ENCODE peak calls at places on chromosomes 1 and 21, in nine cellular contexts. U is sigmoid colon, W is IMR-90, C is cardiac muscle cell, L is PC-9, S is heart left ventricle, A is PC-3, X is DND-41, M is HCT116. K is an unnamed sample. For H3K9me3, the result is how much of the 10 kb centered on the place peaks cover.

GRCh38 chr1:115429884-115430283 is 91.8 kb upstream of the NGF start:
- DNase-seq in L (no peak), A (peak), X (no peak), M (no peak), S (no peak), U (no peak), C (no peak), W (peak), K (no peak)

GRCh38 chr1:222618880-222619321 is 1.0 kb downstream of the MIA3 start:
- DNase-seq in U (peak), S (no peak), A (peak), W (peak), X (peak), C (peak), M (no peak), L (no peak), K (no peak)

GRCh38 chr21:25396135-25396711 is 211.1 kb downstream of the MRPL39 start:
- DNase-seq in M (no peak), L (no peak), C (no peak), S (no peak), W (no peak), U (no peak), X (no peak), A (no peak), K (no peak)

GRCh38 chr1:183061194-183061593 is 38.0 kb downstream of the LAMC1 start:
- DNase-seq in M (no peak), L (no peak), S (no peak), X (no peak), U (no peak), W (no peak), C (no peak), A (no peak), K (no peak)

GRCh38 chr1:58964880-58965279 is 181.0 kb upstream of the JUN start:
- DNase-seq in X (no peak), U (no peak), A (no peak), S (no peak), L (no peak), M (no peak), W (peak), C (no peak), K (no peak)

GRCh38 chr21:35273331-35273730 is 224.2 kb upstream of the RUNX1 start:
- DNase-seq in X (no peak), U (no peak), W (no peak), A (peak), L (peak), M (no peak), C (no peak), S (no peak), K (no peak)

GRCh38 chr1:183800449-183800848 is 4.5 kb upstream of the RGL1 start:
- DNase-seq in A (no peak), W (no peak), X (no peak), S (no peak), U (no peak), C (no peak), M (no peak), L (peak), K (no peak)

GRCh38 chr1:64019818-64020217 is 183.6 kb upstream of the UBE2U start:
- DNase-seq in L (no peak), C (peak), U (peak), M (no peak), W (peak), A (no peak), S (no peak), X (no peak), K (no peak)

GRCh38 chr1:163709636-163710035 is 387.9 kb downstream of the NUF2 start:
- DNase-seq in A (peak), W (no peak), M (no peak), U (no peak), X (no peak), C (no peak), L (no peak), S (no peak), K (no peak)

GRCh38 chr1:160219062-160219929 is 14.1 kb downstream of the PEA15 start:
- DNase-seq in U (peak), M (peak), X (no peak), A (peak), C (peak), W (peak), S (peak), L (no peak), K (peak)

GRCh38 chr1:30764396-30764795 is 6.8 kb upstream of the LAPTM5 start:
- DNase-seq in X (no peak), C (no peak), W (no peak), U (no peak), S (no peak), L (no peak), A (no peak), M (no peak), K (no peak)

GRCh38 chr1:31152181-31152768 is 86.8 kb upstream of the PUM1 start:
- DNase-seq in C (no peak), W (peak), U (no peak), M (no peak), S (no peak), A (peak), X (peak), L (peak), K (peak)

GRCh38 chr1:218537131-218537904 is 192.2 kb downstream of the TGFB2 start:
- DNase-seq in C (no peak), M (no peak), X (no peak), W (peak), U (no peak), S (no peak), A (peak), L (peak), K (peak)

GRCh38 chr1:35564037-35564883 is 6.7 kb downstream of the NCDN start:
- DNase-seq in M (peak), S (peak), X (peak), U (peak), L (peak), W (peak), A (peak), C (peak), K (no peak)

GRCh38 chr1:41724248-41724647 is 194.5 kb downstream of the HIVEP3 start:
- DNase-seq in U (no peak), X (no peak), S (no peak), M (no peak), W (peak), L (no peak), C (no peak), A (no peak), K (no peak)

GRCh38 chr1:185720633-185721272 is 13.4 kb upstream of the HMCN1 start:
- DNase-seq in C (peak), X (no peak), S (no peak), U (no peak), M (peak), W (peak), L (peak), A (peak), K (no peak)

GRCh38 chr1:224054012-224054411 is 59.9 kb upstream of the FBXO28 start:
- DNase-seq in L (no peak), M (no peak), W (no peak), C (no peak), X (no peak), S (no peak), A (no peak), U (no peak), K (no peak)

GRCh38 chr1:183279835-183280234 is 93.8 kb downstream of the LAMC2 start:
- DNase-seq in S (no peak), M (no peak), W (peak), L (peak), X (no peak), C (no peak), A (peak), U (no peak), K (no peak)

GRCh38 chr1:177185209-177185608 is 14.5 kb downstream of the BRINP2 start:
- DNase-seq in M (peak), A (peak), X (no peak), S (no peak), C (no peak), U (no peak), L (no peak), W (peak), K (no peak)

GRCh38 chr1:226046240-226046639 is 16.3 kb upstream of the H3-3A start:
- DNase-seq in M (no peak), U (no peak), X (no peak), L (no peak), W (peak), S (no peak), A (peak), C (no peak), K (no peak)

GRCh38 chr1:236501093-236501492 is 22.7 kb upstream of the LGALS8 start:
- DNase-seq in X (no peak), U (no peak), M (no peak), L (no peak), C (no peak), W (no peak), S (no peak), A (no peak), K (no peak)

DNA sequence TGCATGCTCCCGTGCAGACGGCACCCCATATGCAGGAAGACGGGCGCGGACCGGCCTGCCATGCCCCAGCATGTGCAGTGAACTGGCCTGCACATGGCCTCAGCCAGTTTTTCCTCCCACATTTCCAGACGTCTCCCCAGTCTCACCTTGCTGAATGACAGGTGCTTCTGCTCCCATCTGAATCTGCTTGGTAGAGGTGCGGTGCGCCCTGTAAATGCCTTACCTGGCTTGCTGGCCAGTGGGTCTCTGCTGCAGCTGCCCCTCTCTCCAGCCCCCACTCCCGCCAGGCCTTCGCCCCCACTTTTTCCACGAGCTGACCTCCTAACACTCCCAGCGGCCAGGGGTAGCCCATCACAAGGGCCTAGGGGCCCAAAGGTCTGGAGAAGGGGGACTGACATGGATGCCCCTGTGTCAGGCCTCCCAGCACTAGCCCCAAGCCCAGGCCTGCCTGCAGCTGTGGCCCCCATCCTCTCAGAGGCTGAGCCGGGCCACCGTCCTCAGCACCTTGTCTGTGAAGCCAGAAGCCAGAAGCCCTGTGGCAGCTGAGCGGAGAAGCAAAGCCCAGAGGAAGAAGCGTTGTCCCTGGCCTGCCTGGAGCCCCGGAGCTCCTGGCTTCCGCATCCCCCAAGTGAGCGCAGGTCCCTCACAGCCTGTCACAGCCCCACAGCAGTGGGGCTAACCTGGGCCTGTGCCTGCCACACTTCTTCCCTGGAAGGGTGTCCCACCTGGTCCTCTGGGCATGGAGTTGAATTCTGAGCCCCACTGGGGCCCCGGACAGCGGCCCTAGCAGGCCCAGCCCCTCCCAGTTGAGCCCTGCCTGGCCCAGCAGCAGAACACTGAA is 3.7 kb upstream of the SLC19A1 start:
- DNase-seq in C (no peak), S (peak), A (no peak), M (no peak), X (no peak), L (no peak), W (no peak), U (no peak), K (no peak)
- H3K9me3 ChIP-seq in C (under half), S (under half), A (under half), M (under half), X (under half), L (under half), W (under half), U (under half), K (under half)

GRCh38 chr1:94634977-94635416 is 93.4 kb upstream of the F3 start:
- DNase-seq in X (no peak), U (no peak), M (no peak), C (no peak), W (no peak), A (no peak), L (no peak), S (no peak), K (no peak)
- TF ChIP-seq CTCF in X (no peak), U (no peak), M (no peak), C (no peak), W (no peak), A (no peak), L (no peak), S (no peak), K (peak)

DNA sequence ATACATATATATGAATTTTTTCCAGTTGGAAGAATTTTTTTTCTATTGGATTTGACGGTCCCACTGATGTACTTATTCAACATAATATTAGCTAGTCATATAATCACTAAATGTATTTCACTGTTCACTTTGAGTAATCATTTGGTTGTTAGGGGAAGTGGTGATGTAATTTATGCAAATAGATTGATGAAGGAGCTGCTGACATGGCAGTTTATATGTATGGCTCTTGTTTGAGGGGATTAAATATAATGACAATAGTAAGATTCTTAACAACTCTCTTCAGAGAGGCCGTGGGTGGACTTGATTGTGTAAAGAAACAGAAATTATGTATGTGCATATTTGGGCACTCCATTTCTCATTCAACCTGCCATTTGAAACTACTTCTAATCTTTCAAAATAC is 653.6 kb upstream of the ADGRL4 start:
- DNase-seq in X (no peak), S (no peak), C (no peak), W (no peak), A (no peak), M (no peak), U (no peak), L (no peak), K (no peak)
- H3K9me3 ChIP-seq in X (under half), S (under half), C (under half), W (under half), A (under half), M (under half), U (under half), L (under half), K (under half)

GRCh38 chr1:205437570-205437969 is 15.7 kb upstream of the LEMD1 start:
- DNase-seq in X (no peak), W (no peak), C (no peak), S (no peak), U (no peak), L (no peak), A (no peak), M (no peak), K (no peak)

GRCh38 chr1:205436776-205437485 is 15.1 kb upstream of the LEMD1 start:
- DNase-seq in A (no peak), M (no peak), C (no peak), X (no peak), W (no peak), U (no peak), S (no peak), L (no peak), K (no peak)

GRCh38 chr1:205440121-205440475 is 15.7 kb downstream of the BLACAT1 start:
- DNase-seq in S (no peak), M (no peak), X (no peak), W (no peak), L (no peak), A (no peak), C (no peak), U (no peak), K (no peak)

GRCh38 chr1:205440476-205441317 is 15.1 kb downstream of the BLACAT1 start:
- DNase-seq in C (peak), L (no peak), M (peak), S (no peak), X (peak), U (peak), W (peak), A (peak), K (no peak)

DNA sequence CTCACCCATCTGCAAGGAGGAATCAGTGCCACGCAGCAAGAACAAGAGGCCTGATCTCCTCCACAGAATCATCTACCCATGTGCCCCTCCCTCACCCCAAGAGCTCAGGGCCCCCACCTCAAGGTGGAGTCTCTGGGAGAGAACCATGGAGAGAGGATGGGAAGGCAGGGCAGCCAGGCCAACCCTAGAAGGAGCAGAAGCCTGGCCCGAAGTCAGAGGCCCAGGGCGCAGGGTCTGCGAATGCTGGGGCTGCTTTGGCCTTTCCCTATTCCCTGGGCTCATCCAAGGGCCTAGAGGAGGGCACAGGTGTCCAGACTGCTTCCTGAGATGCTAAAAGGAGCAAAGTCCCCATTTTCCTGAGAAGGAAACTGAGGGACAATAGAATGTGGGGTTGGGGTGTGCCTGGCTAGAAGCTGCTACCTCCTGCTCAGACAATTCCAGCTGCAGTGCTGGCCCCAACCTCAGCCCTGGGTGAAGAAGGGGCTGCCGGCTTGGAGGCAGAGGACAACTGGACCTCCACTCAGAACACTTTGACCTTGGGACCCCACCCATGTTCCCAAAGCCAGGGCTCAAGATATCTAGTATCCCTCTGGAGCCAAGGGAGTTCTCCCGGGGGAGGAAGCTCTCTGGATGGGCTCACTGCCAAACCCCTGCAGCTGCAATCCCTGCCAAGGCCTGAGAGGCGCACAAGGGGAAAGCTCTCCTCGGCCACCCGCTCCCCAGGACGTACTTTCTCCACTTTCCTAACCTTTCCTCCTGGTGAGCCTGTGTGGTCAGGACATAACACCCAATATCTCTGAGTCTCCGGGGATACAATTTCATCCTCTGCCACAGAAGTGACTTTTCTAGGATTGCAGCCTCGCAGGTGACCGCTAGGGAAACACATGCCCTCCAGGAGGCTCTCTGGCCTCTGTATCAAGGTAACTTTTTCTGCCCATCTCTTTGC is 16.6 kb upstream of the LEMD1 start:
- DNase-seq in C (peak), M (peak), L (no peak), S (peak), A (peak), X (no peak), U (peak), W (peak), K (peak)
- TF ChIP-seq CTCF in C (peak), M (no peak), L (no peak), S (peak), A (peak), X (peak), U (peak), W (peak), K (peak)

GRCh38 chr1:29567257-29567656 is 330.9 kb downstream of the PTPRU start:
- DNase-seq in L (no peak), X (no peak), W (no peak), M (no peak), C (no peak), S (no peak), A (peak), U (no peak), K (no peak)

GRCh38 chr1:29565490-29565889 is 329.2 kb downstream of the PTPRU start:
- DNase-seq in X (no peak), M (no peak), W (no peak), L (no peak), A (peak), C (no peak), S (no peak), U (no peak), K (no peak)

GRCh38 chr1:29563092-29563491 is 326.8 kb downstream of the PTPRU start:
- DNase-seq in S (no peak), W (no peak), C (no peak), L (no peak), X (no peak), M (peak), A (peak), U (no peak), K (no peak)

GRCh38 chr1:29559055-29559454 is 322.7 kb downstream of the PTPRU start:
- DNase-seq in L (no peak), M (no peak), A (no peak), X (no peak), U (peak), S (no peak), W (no peak), C (no peak), K (no peak)

DNA sequence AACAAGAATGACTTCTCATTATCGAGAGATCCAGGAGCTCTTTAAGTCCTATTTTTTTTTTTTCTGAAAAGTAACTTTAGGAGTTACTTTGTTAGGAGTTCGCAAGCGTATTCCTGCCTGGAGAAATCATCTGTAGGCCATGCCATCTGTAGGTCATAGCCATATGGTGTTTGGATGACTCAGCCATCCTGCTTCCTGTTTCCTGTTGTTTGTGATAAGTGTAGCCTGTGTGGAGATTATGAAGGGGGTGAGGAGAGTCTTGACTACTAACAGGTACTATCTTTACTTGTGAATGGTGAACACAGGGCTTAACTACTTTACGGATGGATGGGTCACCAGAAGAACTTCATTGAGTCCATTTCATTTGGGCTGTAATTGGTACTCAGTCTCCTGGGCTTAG is 327.2 kb downstream of the PTPRU start:
- DNase-seq in U (no peak), M (no peak), L (no peak), X (no peak), C (no peak), A (no peak), W (peak), S (no peak), K (no peak)
- H3K9me3 ChIP-seq in U (under half), M (under half), L (under half), X (under half), C (under half), A (half or more), W (under half), S (half or more), K (under half)